ENCODE peak calls at places on chromosome 2, in eight cellular contexts. F is WERI-Rb-1, N is PC-3, H is A549, W is AG09309, I is MM.1S, S is astrocyte of the spinal cord, L is OCI-LY7. P is an unnamed sample.

GRCh38 chr2:54724150-54724559 is 693 bp downstream of the EML6 start:
- DNase-seq in F (no peak), N (no peak), H (no peak), W (no peak), I (no peak), S (peak; percentile 19), L (no peak), P (no peak)

GRCh38 chr2:57890462-57890861 is 156.1 kb upstream of the VRK2 start:
- DNase-seq in F (no peak), N (peak; percentile 53), H (peak; percentile 22), W (peak; percentile 35), I (no peak), S (peak; percentile 32), L (no peak), P (peak; percentile 31)

GRCh38 chr2:55742996-55743395 is 49.4 kb upstream of the PNPT1 start:
- DNase-seq in F (no peak), N (no peak), H (no peak), W (no peak), I (no peak), S (no peak), L (no peak), P (no peak)

GRCh38 chr2:240928476-240929363 is 22.6 kb downstream of the CROCC2 start:
- DNase-seq in F (peak; percentile 9), N (no peak), H (no peak), W (no peak), I (no peak), S (no peak), L (no peak), P (no peak)

GRCh38 chr2:7773362-7773973 is 856.3 kb downstream of the RNF144A start:
- DNase-seq in F (no peak), N (peak; percentile 89), H (no peak), W (no peak), I (peak; percentile 19), S (no peak), L (no peak), P (peak; percentile 89)

GRCh38 chr2:8926356-8926755 is 77.1 kb downstream of the MBOAT2 start:
- DNase-seq in F (no peak), N (no peak), H (no peak), W (no peak), I (no peak), S (no peak), L (no peak), P (no peak)

GRCh38 chr2:67290451-67290991 is 106.6 kb upstream of the ETAA1 start:
- DNase-seq in F (no peak), N (peak; percentile 98), H (peak; percentile 51), W (peak; percentile 62), I (no peak), S (peak; percentile 70), L (no peak), P (no peak)

GRCh38 chr2:211611061-211611518 is 927.5 kb downstream of the ERBB4 start:
- DNase-seq in F (no peak), N (no peak), H (peak; percentile 0), W (peak; percentile 0), I (no peak), S (no peak), L (no peak), P (peak; percentile 28)

GRCh38 chr2:149330127-149331022 is at the start of gene LYPD6:
- DNase-seq in F (peak; percentile 68), N (peak; percentile 87), H (peak; percentile 68), W (peak; percentile 18), I (peak; percentile 84), S (peak; percentile 74), L (no peak), P (peak; percentile 78)

GRCh38 chr2:238406998-238407285 is 19.8 kb upstream of the ASB1 start:
- DNase-seq in F (no peak), N (no peak), H (no peak), W (no peak), I (no peak), S (no peak), L (no peak), P (no peak)

GRCh38 chr2:7010376-7010775 is 93.2 kb downstream of the RNF144A start:
- DNase-seq in F (no peak), N (peak; percentile 72), H (no peak), W (peak; percentile 74), I (no peak), S (peak; percentile 97), L (no peak), P (no peak)

GRCh38 chr2:54945401-54946219 is 104.6 kb downstream of the RTN4 start:
- DNase-seq in F (no peak), N (peak; percentile 71), H (peak; percentile 24), W (peak; percentile 71), I (peak; percentile 57), S (peak; percentile 48), L (no peak), P (peak; percentile 72)

GRCh38 chr2:26905341-26906198 is 57.6 kb downstream of the DPYSL5 start:
- DNase-seq in F (no peak), N (no peak), H (no peak), W (no peak), I (no peak), S (no peak), L (no peak), P (no peak)

GRCh38 chr2:44844651-44845270 is 96.7 kb upstream of the SIX3 start:
- DNase-seq in F (no peak), N (peak; percentile 10), H (no peak), W (no peak), I (no peak), S (no peak), L (no peak), P (no peak)

GRCh38 chr2:209423562-209424541 is at the start of gene MAP2:
- DNase-seq in F (peak; percentile 89), N (peak; percentile 91), H (peak; percentile 77), W (peak; percentile 16), I (peak; percentile 90), S (peak; percentile 85), L (peak; percentile 16), P (peak; percentile 79)

GRCh38 chr2:40105593-40105992 is 326.5 kb upstream of the THUMPD2 start:
- DNase-seq in F (no peak), N (no peak), H (no peak), W (no peak), I (no peak), S (peak; percentile 82), L (no peak), P (no peak)

GRCh38 chr2:241947876-241948275 is 78.3 kb downstream of the RTP5 start:
- DNase-seq in F (no peak), N (no peak), H (no peak), W (no peak), I (no peak), S (no peak), L (no peak), P (no peak)

GRCh38 chr2:108407864-108408729 is 30.3 kb downstream of the SULT1C4 start:
- DNase-seq in F (no peak), N (no peak), H (no peak), W (no peak), I (no peak), S (no peak), L (no peak), P (peak; percentile 26)

GRCh38 chr2:89818873-89819272 is 1127.4 kb downstream of the RPIA start:
- DNase-seq in F (no peak), N (no peak), H (no peak), W (no peak), I (no peak), S (no peak), L (no peak), P (no peak)

DNA sequence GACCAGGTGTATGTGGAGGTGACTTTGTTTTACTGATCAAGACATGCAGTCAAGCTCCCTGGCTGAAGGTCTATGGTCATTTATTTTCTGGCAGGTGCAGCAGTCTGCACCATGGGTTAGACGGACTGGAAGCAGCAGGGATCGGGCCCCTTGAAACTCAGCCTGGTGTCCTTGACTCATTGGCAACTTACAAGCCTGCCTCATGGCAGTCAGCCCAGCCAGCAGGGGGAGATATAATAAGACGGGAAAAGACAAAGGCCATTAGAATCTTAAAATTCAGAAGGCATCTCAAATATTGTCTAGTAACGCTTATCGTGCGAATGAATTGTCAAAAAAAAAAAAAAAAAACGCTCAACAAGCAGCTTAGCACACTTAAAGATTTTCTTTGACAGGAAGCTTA is 308.2 kb downstream of the EN1 start:
- DNase-seq in F (peak; percentile 18), N (peak; percentile 57), H (peak; percentile 13), W (peak; percentile 8), I (no peak), S (peak; percentile 46), L (peak; percentile 12), P (peak; percentile 23)
- TF ChIP-seq CTCF in F (peak; percentile 26), N (peak; percentile 79), H (no peak), W (peak; percentile 63), I (peak; percentile 43), S (peak; percentile 63), L (peak; percentile 67), P (peak; percentile 36)

GRCh38 chr2:37982847-37983246 is 57.8 kb downstream of the RMDN2 start:
- DNase-seq in F (no peak), N (no peak), H (no peak), W (no peak), I (no peak), S (no peak), L (no peak), P (no peak)

GRCh38 chr2:37984589-37984988 is 59.5 kb downstream of the RMDN2 start:
- DNase-seq in F (no peak), N (peak; percentile 41), H (peak; percentile 15), W (no peak), I (no peak), S (peak; percentile 54), L (no peak), P (no peak)

GRCh38 chr2:37982147-37982582 is 57.1 kb downstream of the RMDN2 start:
- DNase-seq in F (peak; percentile 73), N (peak; percentile 79), H (peak; percentile 64), W (peak; percentile 33), I (peak; percentile 41), S (peak; percentile 72), L (peak; percentile 70), P (peak; percentile 78)

GRCh38 chr2:37984176-37984575 is 59.1 kb downstream of the RMDN2 start:
- DNase-seq in F (no peak), N (no peak), H (no peak), W (no peak), I (no peak), S (no peak), L (no peak), P (no peak)

DNA sequence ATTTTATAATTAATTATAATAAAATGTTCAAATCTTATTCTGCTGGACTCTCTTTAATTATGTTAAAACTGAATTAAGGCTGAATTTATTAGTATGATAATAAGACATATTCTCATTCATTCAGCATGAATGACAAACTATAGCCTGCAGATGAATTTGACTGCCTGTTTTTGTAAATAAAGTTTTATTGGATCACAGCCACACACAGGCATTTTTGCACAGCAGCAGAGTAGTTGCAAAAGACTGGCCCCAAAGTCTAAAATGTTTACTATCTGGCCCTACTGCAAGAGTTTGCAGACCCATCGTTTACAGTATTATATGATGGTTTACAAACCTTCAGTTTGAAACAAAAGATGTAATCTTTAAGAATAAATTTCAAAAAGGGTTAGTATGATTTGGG is 58.6 kb downstream of the RMDN2 start:
- DNase-seq in F (no peak), N (no peak), H (no peak), W (no peak), I (no peak), S (no peak), L (no peak), P (no peak)
- H3K4me3 ChIP-seq in F (no peak overlapping the region), N (no peak overlapping the region), H (no peak overlapping the region), W (no peak overlapping the region), I (no peak overlapping the region), S (no peak overlapping the region), L (no peak overlapping the region), P (no peak overlapping the region)

GRCh38 chr2:172113617-172114016 is 10.9 kb upstream of the DLX2 start:
- DNase-seq in F (no peak), N (peak; percentile 56), H (peak; percentile 57), W (no peak), I (no peak), S (peak; percentile 42), L (peak; percentile 54), P (peak; percentile 39)
- TF ChIP-seq CTCF in F (peak; percentile 52), N (peak; percentile 65), H (peak; percentile 52), W (peak; percentile 46), I (peak; percentile 27), S (peak; percentile 35), L (peak; percentile 77), P (peak; percentile 26)

GRCh38 chr2:124652099-124652498 is 627.0 kb downstream of the CNTNAP5 start:
- DNase-seq in F (no peak), N (no peak), H (no peak), W (no peak), I (no peak), S (no peak), L (no peak), P (no peak)
- H3K4me3 ChIP-seq in F (no peak overlapping the region), N (no peak overlapping the region), H (no peak overlapping the region), W (no peak overlapping the region), I (no peak overlapping the region), S (no peak overlapping the region), L (no peak overlapping the region), P (no peak overlapping the region)